ENCODE peak calls at places on chromosomes 16 and 17, in five cellular contexts. U, N, Z, H and X are unnamed samples. For H3K4me1 and H3K9me3, the result is how much of the 10 kb centered on the place peaks cover.

GRCh38 chr17:21201874-21202273 is 12.1 kb downstream of the TMEM11 start:
- DNase-seq in N (no peak), U (no peak), H (no peak), Z (no peak), X (no peak)

GRCh38 chr17:12730931-12731521 is 58.3 kb upstream of the ARHGAP44 start:
- DNase-seq in N (no peak), Z (peak), U (peak), H (peak), X (peak)

GRCh38 chr16:19883296-19883951 is 1.2 kb downstream of the GPRC5B start:
- DNase-seq in N (peak), U (peak), Z (peak), H (peak), X (peak)

GRCh38 chr17:64599187-64599676 is 62.9 kb downstream of the SMURF2 start:
- DNase-seq in N (no peak), H (no peak), U (no peak), Z (no peak), X (no peak)

GRCh38 chr16:49970818-49971431 is 54.1 kb upstream of the CNEP1R1 start:
- DNase-seq in H (no peak), U (no peak), Z (no peak), N (no peak), X (no peak)

GRCh38 chr16:67283039-67283825 is 3.9 kb downstream of the PLEKHG4 start:
- DNase-seq in H (peak), N (no peak), Z (no peak), U (no peak), X (no peak)

GRCh38 chr17:75126954-75127353 is 4.6 kb downstream of the NT5C start:
- DNase-seq in U (no peak), N (no peak), Z (no peak), H (no peak), X (no peak)

GRCh38 chr17:58309918-58310259 is 18.7 kb downstream of the TSPOAP1 start:
- DNase-seq in U (no peak), H (no peak), Z (no peak), N (no peak), X (no peak)

GRCh38 chr17:55577011-55577586 is 65.8 kb upstream of the SMIM36 start:
- DNase-seq in H (peak), Z (peak), U (no peak), N (peak), X (no peak)

GRCh38 chr16:48201515-48202201 is 42.4 kb upstream of the LONP2 start:
- DNase-seq in H (no peak), N (no peak), Z (no peak), U (no peak), X (no peak)

GRCh38 chr16:88505405-88506082 is 52.5 kb downstream of the ZFPM1 start:
- DNase-seq in H (peak), Z (peak), N (no peak), U (peak), X (peak)

GRCh38 chr17:51221322-51221721 is 38.5 kb downstream of the MBTD1 start:
- DNase-seq in U (no peak), N (no peak), Z (no peak), H (no peak), X (no peak)

GRCh38 chr17:12721581-12721980 is 55.9 kb downstream of the MYOCD start:
- DNase-seq in N (no peak), U (no peak), Z (no peak), H (no peak), X (no peak)

GRCh38 chr17:79622776-79623175 is 11.9 kb upstream of the RBFOX3 start:
- DNase-seq in Z (no peak), U (no peak), N (no peak), H (no peak), X (no peak)

DNA sequence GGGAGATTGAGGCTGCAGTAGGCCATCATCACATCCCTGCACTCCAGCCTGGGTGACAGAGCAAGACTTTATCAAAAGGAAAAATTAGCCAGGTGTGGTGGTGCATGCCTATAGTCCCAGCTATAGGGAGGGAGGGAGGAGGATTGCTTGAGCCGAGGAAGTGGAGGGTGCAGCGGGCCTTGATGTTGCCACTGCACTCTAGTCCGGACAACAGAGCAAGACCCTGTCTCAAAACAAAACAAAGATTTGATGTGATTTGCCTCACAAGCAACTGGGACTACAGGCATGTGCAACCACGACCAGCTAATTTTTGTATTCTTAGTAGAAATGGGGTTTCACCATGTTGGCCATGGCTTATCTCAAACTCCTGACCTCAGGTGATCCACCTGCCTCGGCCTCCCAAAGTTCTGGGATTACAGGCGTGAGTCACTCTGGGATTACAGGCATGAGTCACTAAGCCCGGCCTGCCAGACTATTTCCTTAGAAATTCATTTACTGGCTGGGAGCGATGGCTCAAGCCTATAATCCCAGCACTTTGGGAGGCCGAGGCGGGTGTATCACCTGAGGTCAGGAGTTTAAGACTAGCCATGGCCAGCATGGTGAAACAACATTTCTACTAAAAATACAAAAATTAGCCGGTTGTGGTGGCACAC is 11.5 kb downstream of the UBE2G1 start:
- DNase-seq in N (no peak), Z (no peak), H (peak), U (no peak), X (no peak)
- H3K4me1 ChIP-seq in N (under half), Z (under half), H (under half), U (half or more), X (under half)

GRCh38 chr17:17424552-17424951 is 52.2 kb upstream of the MED9 start:
- DNase-seq in Z (no peak), U (no peak), N (no peak), H (no peak), X (no peak)

GRCh38 chr17:17423656-17424055 is 53.1 kb upstream of the MED9 start:
- DNase-seq in U (no peak), H (no peak), Z (no peak), N (no peak), X (no peak)

GRCh38 chr17:17426184-17426583 is 50.6 kb upstream of the MED9 start:
- DNase-seq in U (no peak), Z (no peak), N (no peak), H (no peak), X (no peak)

GRCh38 chr17:17425591-17425990 is 51.2 kb upstream of the MED9 start:
- DNase-seq in Z (no peak), H (peak), U (no peak), N (no peak), X (no peak)

GRCh38 chr17:17425005-17425404 is 51.8 kb upstream of the MED9 start:
- DNase-seq in H (no peak), Z (no peak), N (no peak), U (no peak), X (no peak)
- H3K9me3 ChIP-seq in H (under half), Z (under half), N (under half), U (under half), X (under half)

GRCh38 chr17:82237746-82238561 is 9.1 kb downstream of the SLC16A3 start:
- DNase-seq in H (peak), Z (no peak), U (peak), N (no peak), X (peak)
- H3K4me1 ChIP-seq in H (under half), Z (half or more), U (half or more), N (under half), X (under half)

DNA sequence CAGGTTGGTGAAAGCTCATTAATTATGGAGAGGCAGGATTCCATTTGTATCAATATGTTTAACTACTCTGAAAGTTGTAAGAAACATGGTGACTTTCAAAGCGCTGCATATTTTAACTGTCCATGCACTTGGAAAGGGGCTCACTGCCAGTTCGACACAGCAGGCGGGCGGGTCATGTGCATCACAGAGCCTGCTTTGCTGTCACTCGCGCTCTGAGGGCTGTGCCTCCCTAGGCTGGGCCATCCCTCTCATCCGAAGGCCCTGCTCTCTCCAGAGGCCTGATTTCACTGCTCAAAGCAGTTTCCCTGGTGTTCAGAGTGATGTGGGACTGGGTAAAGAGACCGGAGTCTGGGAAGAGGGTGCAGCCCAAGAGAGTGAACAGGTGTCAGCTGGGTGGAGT is 422.0 kb upstream of the MON1B start:
- DNase-seq in Z (no peak), N (no peak), U (no peak), H (no peak), X (no peak)
- H3K9me3 ChIP-seq in Z (under half), N (under half), U (under half), H (under half), X (under half)

GRCh38 chr16:56641166-56641565 is 2.7 kb downstream of the MT1A start:
- DNase-seq in U (no peak), H (no peak), N (no peak), Z (no peak), X (no peak)
- H3K4me1 ChIP-seq in U (under half), H (under half), N (under half), Z (under half), X (under half)

DNA sequence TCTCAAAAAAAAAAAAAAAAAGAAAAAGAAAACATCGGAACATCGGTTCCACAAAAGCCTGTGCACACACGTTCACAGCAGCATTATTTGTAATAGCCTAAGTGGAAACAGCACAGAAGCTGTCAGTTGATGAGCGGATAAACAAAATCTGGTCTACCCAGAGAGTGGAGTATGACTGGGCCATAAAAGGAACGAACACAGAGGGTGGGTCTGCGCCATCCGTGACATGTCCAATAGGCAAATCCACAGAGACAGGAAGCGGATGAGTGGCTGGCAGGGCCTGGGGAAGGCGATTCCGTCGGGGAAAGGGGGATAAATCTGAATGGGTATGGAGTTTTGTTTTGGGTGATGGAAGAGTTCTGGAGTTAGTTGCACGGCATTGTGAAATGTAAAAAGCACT is 212.2 kb upstream of the CIBAR2 start:
- DNase-seq in Z (no peak), H (no peak), N (no peak), U (no peak), X (no peak)
- H3K9me3 ChIP-seq in Z (under half), H (under half), N (under half), U (under half), X (under half)

GRCh38 chr17:378068-378467 is 25.5 kb upstream of the RPH3AL start:
- DNase-seq in N (no peak), H (no peak), Z (no peak), U (no peak), X (no peak)
- H3K4me1 ChIP-seq in N (under half), H (under half), Z (under half), U (under half), X (under half)

GRCh38 chr16:3408561-3409197 is 7.7 kb downstream of the ZNF174 start:
- DNase-seq in N (no peak), U (no peak), H (no peak), Z (no peak), X (no peak)
- H3K9me3 ChIP-seq in N (under half), U (half or more), H (under half), Z (under half), X (under half)